ENCODE peak calls at places on chromosomes 11 and 22, in four cellular contexts. S is HepG2, A is WTC11, Y is K562. W is an unnamed sample.

GRCh38 chr22:34502821-34503220 is 563.1 kb upstream of the ISX start:
- DNase-seq in S (no peak), A (no peak), Y (no peak), W (no peak)

GRCh38 chr22:30521368-30522156 is 16.1 kb upstream of the SEC14L4 start:
- DNase-seq in S (no peak), A (no peak), Y (no peak), W (no peak)

GRCh38 chr11:17489729-17490128 is 13.1 kb upstream of the ABCC8 start:
- DNase-seq in S (no peak), A (no peak), Y (no peak), W (no peak)

GRCh38 chr11:60334005-60334620 is 7.1 kb downstream of the MS4A6E start:
- DNase-seq in S (peak), A (peak), Y (peak), W (peak)

GRCh38 chr22:44750481-44750880 is 1.9 kb upstream of the ARHGAP8 start:
- DNase-seq in S (no peak), A (no peak), Y (no peak), W (no peak)

GRCh38 chr11:19355601-19356000 is 114.9 kb upstream of the E2F8 start:
- DNase-seq in S (no peak), A (no peak), Y (no peak), W (no peak)

GRCh38 chr11:116312560-116313340 is 460.0 kb downstream of the BUD13 start:
- DNase-seq in S (no peak), A (no peak), Y (no peak), W (no peak)

GRCh38 chr11:125281831-125282595 is 117.5 kb downstream of the PKNOX2 start:
- DNase-seq in S (no peak), A (no peak), Y (no peak), W (no peak)

GRCh38 chr11:27193434-27194225 is 153.0 kb downstream of the BBOX1 start:
- DNase-seq in S (no peak), A (no peak), Y (peak), W (no peak)

GRCh38 chr22:42347281-42347824 is 76.9 kb upstream of the TCF20 start:
- DNase-seq in S (no peak), A (no peak), Y (no peak), W (no peak)

GRCh38 chr22:25645266-25645665 is 80.8 kb downstream of the GRK3 start:
- DNase-seq in S (no peak), A (no peak), Y (no peak), W (no peak)

GRCh38 chr11:42521994-42522393 is 789.8 kb upstream of the API5 start:
- DNase-seq in S (no peak), A (no peak), Y (no peak), W (no peak)

GRCh38 chr11:58637367-58637766 is 14.9 kb downstream of the CNTF start:
- DNase-seq in S (no peak), A (no peak), Y (no peak), W (no peak)

GRCh38 chr11:108733479-108734116 is 68.7 kb downstream of the DDX10 start:
- DNase-seq in S (no peak), A (no peak), Y (peak), W (no peak)

GRCh38 chr11:81496566-81496965 is 1237.1 kb downstream of the FAM181B start:
- DNase-seq in S (no peak), A (no peak), Y (no peak), W (no peak)

GRCh38 chr22:49586244-49586748 is 241.4 kb downstream of the BRD1 start:
- DNase-seq in S (peak), A (no peak), Y (no peak), W (no peak)

GRCh38 chr22:40281717-40282116 is 64.6 kb upstream of the ADSL start:
- DNase-seq in S (no peak), A (no peak), Y (no peak), W (no peak)

GRCh38 chr22:33073989-33074391 is 15.8 kb upstream of the SYN3 start:
- DNase-seq in S (no peak), A (no peak), Y (no peak), W (no peak)

GRCh38 chr11:134406264-134407185 is 5.5 kb downstream of the B3GAT1 start:
- DNase-seq in S (no peak), A (no peak), Y (no peak), W (no peak)

GRCh38 chr11:67438121-67438902 is 830 bp upstream of the PTPRCAP start:
- DNase-seq in S (no peak), A (no peak), Y (no peak), W (no peak)

GRCh38 chr22:20549232-20549841 is 41.9 kb downstream of the MED15 start:
- DNase-seq in S (no peak), A (no peak), Y (peak), W (no peak)

GRCh38 chr11:78652866-78653265 is 78.2 kb upstream of the NARS2 start:
- DNase-seq in S (no peak), A (no peak), Y (no peak), W (no peak)

GRCh38 chr11:28169816-28170215 is 61.6 kb downstream of the METTL15 start:
- DNase-seq in S (no peak), A (no peak), Y (peak), W (no peak)

GRCh38 chr11:88275636-88276035 is 61.9 kb downstream of the CTSC start:
- DNase-seq in S (no peak), A (no peak), Y (no peak), W (no peak)

GRCh38 chr11:111777094-111778046 is 11.2 kb upstream of the PPP2R1B start:
- DNase-seq in S (peak), A (no peak), Y (peak), W (peak)

GRCh38 chr11:102836290-102836875 is 7.0 kb downstream of the MMP3 start:
- DNase-seq in S (no peak), A (no peak), Y (no peak), W (no peak)

GRCh38 chr11:86174101-86175046 is 70.2 kb upstream of the EED start:
- DNase-seq in S (peak), A (no peak), Y (peak), W (no peak)

GRCh38 chr11:86176165-86176884 is 68.2 kb upstream of the EED start:
- DNase-seq in S (peak), A (no peak), Y (peak), W (no peak)

GRCh38 chr11:86179646-86180064 is 64.9 kb upstream of the EED start:
- DNase-seq in S (peak), A (no peak), Y (no peak), W (no peak)

GRCh38 chr11:86175585-86175984 is 69.0 kb upstream of the EED start:
- DNase-seq in S (no peak), A (no peak), Y (peak), W (no peak)

DNA sequence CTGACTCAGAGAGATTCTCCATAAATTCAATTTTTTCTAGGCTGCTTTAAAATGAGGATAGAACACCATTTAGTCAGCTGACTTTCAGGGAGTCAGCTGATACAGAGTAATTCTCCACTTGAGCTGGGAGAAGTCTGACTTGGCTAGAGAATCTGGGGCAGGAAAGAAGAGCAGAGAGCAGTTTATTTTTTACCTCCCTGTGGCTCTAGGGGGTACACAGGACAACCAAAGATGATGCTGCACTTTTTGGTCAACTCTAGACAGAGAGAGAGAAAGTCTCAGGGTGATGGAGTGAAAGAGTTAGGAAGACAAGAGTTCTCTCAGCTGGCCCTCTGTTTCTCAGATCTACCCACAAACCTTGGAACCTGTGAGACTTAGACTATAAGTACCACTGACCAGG is 67.2 kb upstream of the EED start:
- DNase-seq in S (no peak), A (no peak), Y (peak), W (no peak)
- TF ChIP-seq ELF4 in S (no peak), A (no peak), Y (no peak), W (no peak)

DNA sequence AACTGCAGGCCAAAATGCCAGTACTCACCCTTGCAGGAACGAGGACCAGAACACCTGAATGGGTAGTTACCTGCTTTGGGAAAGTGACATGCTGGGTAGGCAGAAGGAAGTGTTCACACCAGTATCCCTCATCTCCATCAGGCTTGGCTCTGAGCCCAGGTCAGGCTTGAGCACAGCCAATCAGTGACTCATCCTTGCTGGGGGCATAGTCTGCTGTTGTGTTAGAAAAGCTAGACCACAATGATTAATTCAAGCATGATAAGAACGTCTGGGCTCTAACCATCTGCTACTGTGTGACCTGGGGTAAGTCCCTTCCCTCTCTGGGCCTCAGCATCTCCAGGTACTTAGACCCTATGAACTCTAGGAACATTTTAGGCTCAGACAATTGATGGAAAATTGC is 450.4 kb downstream of the MIAT start:
- DNase-seq in S (peak), A (no peak), Y (peak), W (no peak)
- TF ChIP-seq ELF4 in S (no peak), A (no peak), Y (no peak), W (no peak)

GRCh38 chr11:15929371-15929801 is 427.0 kb downstream of the SOX6 start:
- DNase-seq in S (no peak), A (no peak), Y (no peak), W (no peak)
- TF ChIP-seq ELF4 in S (no peak), A (no peak), Y (no peak), W (no peak)

GRCh38 chr11:35166369-35167360 is 27.7 kb downstream of the CD44 start:
- DNase-seq in S (no peak), A (no peak), Y (no peak), W (no peak)
- TF ChIP-seq ELF4 in S (no peak), A (no peak), Y (no peak), W (no peak)

GRCh38 chr22:46450931-46451660 is 86.3 kb downstream of the CELSR1 start:
- DNase-seq in S (no peak), A (no peak), Y (no peak), W (no peak)

GRCh38 chr22:46449116-46449691 is 88.2 kb downstream of the CELSR1 start:
- DNase-seq in S (no peak), A (no peak), Y (no peak), W (no peak)

GRCh38 chr22:46451741-46452140 is 85.7 kb downstream of the CELSR1 start:
- DNase-seq in S (no peak), A (no peak), Y (no peak), W (no peak)

GRCh38 chr22:46447906-46448669 is 89.3 kb downstream of the CELSR1 start:
- DNase-seq in S (no peak), A (no peak), Y (no peak), W (no peak)

DNA sequence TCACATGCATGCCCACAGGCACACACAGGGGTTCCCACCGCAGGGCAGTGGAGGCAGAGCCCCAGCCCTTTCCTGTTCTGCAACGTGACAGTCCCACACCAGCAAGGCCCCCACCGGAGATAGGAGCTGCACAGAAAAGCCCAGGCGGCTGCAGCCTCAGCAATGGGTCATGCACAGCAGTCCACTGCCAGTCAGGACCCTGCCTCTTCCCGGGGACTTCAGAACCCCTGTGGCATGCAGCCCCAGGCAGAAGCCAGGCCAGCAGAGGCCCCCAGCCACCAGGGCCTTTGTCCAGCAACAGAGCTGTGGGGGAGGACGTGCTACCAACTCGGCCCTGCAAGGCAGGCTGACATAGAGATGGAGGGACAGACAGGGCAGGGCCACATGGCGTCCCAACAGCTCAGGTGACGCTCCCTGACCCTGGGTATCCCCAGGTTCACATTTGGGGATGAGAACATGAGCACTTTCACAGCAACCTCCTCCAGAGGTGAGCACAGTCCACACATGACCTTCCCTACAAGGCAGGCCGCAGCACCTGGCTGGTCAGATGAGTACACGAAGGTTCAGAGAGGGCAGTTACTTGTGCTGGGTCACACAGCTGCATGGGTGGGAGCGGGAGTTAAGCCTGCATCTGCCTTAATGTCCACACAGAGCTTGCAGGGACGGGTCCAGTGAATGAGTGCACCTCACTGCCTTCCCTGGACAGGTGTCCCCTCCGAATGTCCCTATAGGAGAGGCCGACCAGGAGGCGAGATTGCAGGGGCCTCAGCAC is 87.3 kb downstream of the CELSR1 start:
- DNase-seq in S (no peak), A (no peak), Y (no peak), W (no peak)
- TF ChIP-seq ELF4 in S (no peak), A (no peak), Y (no peak), W (no peak)